ENCODE peak calls at places on chromosomes 3 and 15, in six cellular contexts. M is fibroblast of lung, P is cardiac muscle cell, R is left lung, U is brain microvascular endothelial cell, Q is H9. X is an unnamed sample. For H3K27me3, the result is how much of the 10 kb centered on the place peaks cover.

GRCh38 chr15:69990566-69991391 is 106.9 kb downstream of the TLE3 start:
- DNase-seq in M (no peak), P (no peak), R (no peak), U (no peak), Q (no peak), X (no peak)

GRCh38 chr15:101307897-101308603 is 13.0 kb upstream of the SNRPA1 start:
- DNase-seq in M (no peak), P (no peak), R (no peak), U (no peak), Q (no peak), X (no peak)

GRCh38 chr3:25338158-25338725 is 89.8 kb upstream of the RARB start:
- DNase-seq in M (no peak), P (no peak), R (no peak), U (no peak), Q (no peak), X (no peak)

GRCh38 chr3:36653095-36653494 is 111.3 kb downstream of the DCLK3 start:
- DNase-seq in M (peak), P (no peak), R (no peak), U (peak), Q (no peak), X (no peak)

GRCh38 chr3:127386490-127386889 is 98.6 kb upstream of the PRR20G start:
- DNase-seq in M (no peak), P (no peak), R (no peak), U (no peak), Q (no peak), X (no peak)

GRCh38 chr3:170454468-170454867 is 35.8 kb downstream of the CLDN11 start:
- DNase-seq in M (no peak), P (no peak), R (no peak), U (no peak), Q (no peak), X (no peak)

GRCh38 chr15:48330045-48330840 is 986 bp upstream of the DUT start:
- DNase-seq in M (peak), P (peak), R (no peak), U (peak), Q (no peak), X (no peak)

GRCh38 chr3:47476644-47477199 is 981 bp upstream of the SCAP start:
- DNase-seq in M (no peak), P (no peak), R (no peak), U (no peak), Q (no peak), X (no peak)

GRCh38 chr3:194061421-194062029 is 74.4 kb upstream of the HES1 start:
- DNase-seq in M (no peak), P (no peak), R (no peak), U (no peak), Q (no peak), X (no peak)

GRCh38 chr15:83010709-83011270 is 649 bp downstream of the C15orf40 start:
- DNase-seq in M (peak), P (peak), R (peak), U (peak), Q (peak), X (peak)

GRCh38 chr3:143975549-143976152 is 4.0 kb downstream of the DIPK2A start:
- DNase-seq in M (peak), P (peak), R (no peak), U (peak), Q (no peak), X (no peak)

GRCh38 chr3:115571413-115571812 is 51.9 kb upstream of the GAP43 start:
- DNase-seq in M (no peak), P (no peak), R (no peak), U (no peak), Q (no peak), X (no peak)

GRCh38 chr15:63611217-63611616 is 14.0 kb downstream of the FBXL22 start:
- DNase-seq in M (no peak), P (no peak), R (no peak), U (no peak), Q (no peak), X (no peak)

GRCh38 chr3:13018039-13018431 is 55.2 kb downstream of the IQSEC1 start:
- DNase-seq in M (no peak), P (no peak), R (no peak), U (no peak), Q (peak), X (no peak)

GRCh38 chr3:10744098-10744465 is 71.9 kb upstream of the SLC6A11 start:
- DNase-seq in M (no peak), P (peak), R (no peak), U (no peak), Q (peak), X (no peak)

GRCh38 chr15:64430000-64430735 is 30.2 kb upstream of the ZNF609 start:
- DNase-seq in M (peak), P (peak), R (no peak), U (peak), Q (peak), X (peak)

GRCh38 chr3:127213381-127213918 is 20.5 kb downstream of the PRR23E start:
- DNase-seq in M (no peak), P (no peak), R (no peak), U (no peak), Q (no peak), X (no peak)

GRCh38 chr3:97269202-97269601 is 454.8 kb downstream of the EPHA6 start:
- DNase-seq in M (no peak), P (no peak), R (no peak), U (no peak), Q (peak), X (no peak)

GRCh38 chr3:115823083-115823482 is 199.8 kb downstream of the GAP43 start:
- DNase-seq in M (no peak), P (no peak), R (no peak), U (no peak), Q (no peak), X (no peak)

GRCh38 chr3:127755305-127755681 is 67.0 kb downstream of the MGLL start:
- DNase-seq in M (no peak), P (no peak), R (no peak), U (no peak), Q (no peak), X (no peak)

GRCh38 chr15:39629376-39629775 is 48.5 kb downstream of the THBS1 start:
- DNase-seq in M (no peak), P (no peak), R (no peak), U (no peak), Q (no peak), X (peak)

GRCh38 chr3:143442761-143443477 is 323.3 kb downstream of the CHST2 start:
- DNase-seq in M (no peak), P (no peak), R (no peak), U (no peak), Q (no peak), X (no peak)

GRCh38 chr3:123660900-123661299 is 76.0 kb upstream of the HACD2 start:
- DNase-seq in M (peak), P (peak), R (peak), U (peak), Q (no peak), X (no peak)

GRCh38 chr3:133691410-133692107 is 29.8 kb upstream of the TOPBP1 start:
- DNase-seq in M (no peak), P (no peak), R (no peak), U (peak), Q (no peak), X (no peak)

DNA sequence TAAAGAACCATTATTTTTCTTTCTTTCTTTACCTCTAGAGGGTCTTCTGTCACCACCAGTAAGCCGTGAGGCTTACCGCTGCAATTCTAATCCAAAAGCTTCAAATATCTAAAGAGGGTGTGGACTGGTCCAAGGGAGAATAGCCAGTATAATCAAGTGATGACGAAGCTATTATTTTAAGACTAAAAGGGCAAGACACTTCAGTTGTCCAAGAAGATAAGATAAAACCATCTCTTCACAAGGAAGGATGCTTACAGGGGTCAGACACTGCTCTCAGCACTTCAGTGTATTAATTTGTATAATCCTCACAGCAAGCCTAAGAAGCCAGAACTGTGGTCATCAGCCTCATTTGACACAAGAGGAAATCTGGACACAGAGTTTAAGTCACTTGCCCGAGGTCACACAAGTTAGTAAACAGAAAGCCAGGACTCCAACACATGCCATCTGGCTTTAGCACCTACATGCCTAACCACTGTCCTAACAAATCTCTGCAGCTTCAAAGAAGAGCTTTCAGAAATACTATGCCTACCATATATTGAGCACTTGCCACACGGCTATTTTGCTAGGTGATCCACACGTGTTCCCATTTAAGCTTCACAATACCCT is 14.6 kb downstream of the HDC start:
- DNase-seq in M (no peak), P (peak), R (no peak), U (no peak), Q (no peak), X (no peak)
- TF ChIP-seq CTCF in M (no peak), P (no peak), R (no peak), U (no peak), Q (no peak), X (no peak)

GRCh38 chr3:53675942-53676341 is 170.3 kb downstream of the CHDH start:
- DNase-seq in M (no peak), P (no peak), R (no peak), U (no peak), Q (no peak), X (no peak)

GRCh38 chr3:53674582-53674981 is 171.6 kb downstream of the CHDH start:
- DNase-seq in M (no peak), P (no peak), R (no peak), U (no peak), Q (no peak), X (no peak)

GRCh38 chr3:53672987-53673386 is 173.2 kb downstream of the CHDH start:
- DNase-seq in M (no peak), P (no peak), R (no peak), U (no peak), Q (no peak), X (no peak)

GRCh38 chr3:53677406-53677805 is 168.8 kb downstream of the CHDH start:
- DNase-seq in M (no peak), P (peak), R (no peak), U (no peak), Q (no peak), X (no peak)

DNA sequence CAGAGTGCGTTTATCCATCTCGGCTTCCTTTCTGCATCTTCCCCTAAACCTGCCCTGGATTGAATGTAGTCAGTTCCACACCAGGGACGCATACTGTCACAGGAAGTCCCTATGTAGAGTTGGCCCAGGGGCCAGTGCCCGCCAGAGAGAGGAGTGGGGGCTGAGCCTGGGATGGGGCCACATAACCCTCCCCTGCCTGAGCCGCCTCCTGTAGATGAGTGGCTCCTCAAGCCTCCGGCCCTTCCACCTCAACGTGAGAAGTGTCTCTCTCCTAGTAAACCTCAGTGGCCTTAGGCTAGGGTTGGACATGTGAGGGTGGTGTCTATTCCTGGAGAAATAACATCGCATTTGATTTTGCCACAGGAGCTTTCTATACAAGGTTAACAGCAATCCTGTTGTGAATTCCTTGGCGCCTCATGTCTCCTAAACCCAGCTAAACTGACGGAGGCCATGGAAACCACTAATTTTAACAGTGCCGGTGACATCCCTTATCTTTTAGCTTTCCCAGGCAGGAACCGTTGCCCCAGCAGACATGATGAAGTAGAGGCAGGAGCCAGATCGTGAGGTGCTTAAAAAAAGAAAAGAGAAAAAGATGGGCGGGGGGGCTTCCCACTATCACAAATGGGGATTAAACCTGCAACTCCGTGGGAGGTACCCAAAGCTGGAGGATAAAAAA is 171.1 kb downstream of the CHDH start:
- DNase-seq in M (no peak), P (peak), R (no peak), U (no peak), Q (no peak), X (no peak)
- H3K27me3 ChIP-seq in M (under half), P (under half), R (under half), U (under half), Q (under half), X (under half)

DNA sequence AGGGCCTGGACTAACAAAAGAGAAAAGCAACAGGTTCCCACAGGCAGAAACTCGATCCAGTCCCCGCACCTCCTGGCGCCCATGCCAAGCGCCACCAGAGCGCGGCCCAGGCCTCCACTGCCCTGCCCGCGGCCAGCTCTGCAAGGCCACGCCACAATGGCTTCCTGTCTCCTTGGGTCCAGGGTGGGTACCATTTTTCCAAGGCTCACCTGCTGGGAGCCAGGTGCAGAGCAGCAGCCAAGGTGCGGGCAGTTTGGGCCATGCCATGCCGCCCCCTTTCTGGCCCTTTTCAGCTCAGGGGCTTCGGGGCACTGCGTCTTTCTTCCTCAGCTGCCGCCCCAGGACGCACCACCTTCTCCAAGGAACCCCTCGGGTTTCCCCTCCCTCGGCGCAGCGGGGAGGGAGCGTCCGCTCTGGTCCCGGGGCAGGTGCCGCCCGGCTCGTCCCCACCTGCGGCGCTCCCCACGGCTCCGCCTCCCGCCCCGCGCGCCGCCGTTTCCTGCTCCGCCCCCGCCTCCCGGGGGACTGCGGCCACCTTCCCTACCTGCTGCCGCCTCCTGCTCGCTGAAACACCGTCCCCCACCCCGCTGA is at the start of gene ILDR1:
- DNase-seq in M (no peak), P (peak), R (peak), U (no peak), Q (peak), X (no peak)
- H3K27ac ChIP-seq in M (no peak), P (no peak), R (peak), U (no peak), Q (no peak), X (no peak)

DNA sequence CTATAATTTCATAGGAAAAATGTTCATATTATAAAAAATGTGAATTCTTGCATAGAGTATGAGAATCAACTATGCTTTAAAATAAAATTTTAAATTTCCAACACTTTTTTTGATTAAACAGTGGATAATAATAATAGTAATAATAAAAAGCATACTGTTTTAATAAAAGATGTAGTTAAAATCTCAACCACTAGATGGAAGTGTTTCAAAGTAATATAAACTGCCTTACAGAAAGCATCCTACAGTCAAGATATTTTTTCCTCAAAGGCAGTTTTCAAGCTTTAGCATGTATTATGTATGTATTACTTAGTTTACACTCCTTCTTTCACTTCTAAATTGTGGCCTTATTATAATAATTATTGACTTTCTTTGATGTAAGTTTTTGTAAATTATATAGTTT is 217.5 kb downstream of the CHL1 start:
- DNase-seq in M (peak), P (peak), R (no peak), U (no peak), Q (no peak), X (no peak)
- TF ChIP-seq CTCF in M (peak), P (peak), R (peak), U (peak), Q (peak), X (peak)

DNA sequence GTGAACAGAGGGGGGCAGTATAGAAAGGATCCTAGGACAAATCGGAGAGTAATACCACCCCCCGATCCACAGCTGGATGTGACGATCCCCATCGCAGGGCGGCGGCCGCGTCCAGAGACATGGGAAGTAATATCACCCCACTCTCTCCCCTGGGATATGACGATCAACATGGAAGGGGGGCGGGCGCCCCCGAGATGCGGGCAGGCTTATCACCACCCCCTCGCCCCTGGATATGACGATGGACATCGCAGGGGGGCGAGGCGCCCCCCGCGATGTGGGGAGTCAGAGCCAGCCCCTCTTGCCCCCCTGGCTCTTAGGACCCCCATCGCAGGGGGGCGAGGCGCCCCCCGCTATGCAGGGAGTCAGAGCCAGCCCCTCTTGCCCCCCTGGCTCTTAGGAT is 120.4 kb upstream of the OSBPL11 start:
- DNase-seq in M (no peak), P (no peak), R (no peak), U (no peak), Q (no peak), X (no peak)
- H3K27me3 ChIP-seq in M (under half), P (under half), R (under half), U (under half), Q (under half), X (under half)

GRCh38 chr15:57651445-57651844 is 55.1 kb upstream of the POLR2M start:
- DNase-seq in M (no peak), P (no peak), R (no peak), U (no peak), Q (no peak), X (no peak)
- H3K27ac ChIP-seq in M (no peak), P (no peak), R (no peak), U (no peak), Q (no peak), X (no peak)

X was measured in CD4-positive, alpha-beta T cell.